ENCODE peak calls at places on chromosomes 12 and 14, in six cellular contexts. D, P, Y, G, W and L are unnamed samples.

GRCh38 chr14:39307815-39308214 is 74.1 kb downstream of the MIA2 start:
- DNase-seq in D (no peak), P (no peak), Y (no peak), G (no peak), W (no peak), L (no peak)

GRCh38 chr12:15225136-15225535 is 3.9 kb upstream of the RERG start:
- DNase-seq in D (no peak), P (no peak), Y (no peak), G (no peak), W (no peak), L (no peak)

GRCh38 chr12:106091421-106091820 is 47.3 kb downstream of the NUAK1 start:
- DNase-seq in D (no peak), P (no peak), Y (no peak), G (no peak), W (no peak), L (no peak)

GRCh38 chr14:89625208-89625987 is 208.4 kb upstream of the FOXN3 start:
- DNase-seq in D (no peak), P (no peak), Y (no peak), G (no peak), W (no peak), L (no peak)

GRCh38 chr12:126784328-126784921 is 1482.5 kb upstream of the TMEM132C start:
- DNase-seq in D (peak), P (peak), Y (no peak), G (peak), W (peak), L (peak)

GRCh38 chr12:131120831-131121271 is 167.1 kb downstream of the ADGRD1 start:
- DNase-seq in D (no peak), P (no peak), Y (no peak), G (no peak), W (no peak), L (no peak)

GRCh38 chr12:85575115-85576096 is 260.8 kb downstream of the RASSF9 start:
- DNase-seq in D (peak), P (peak), Y (no peak), G (peak), W (no peak), L (peak)

GRCh38 chr14:65333926-65334687 is 78.4 kb upstream of the FUT8 start:
- DNase-seq in D (peak), P (peak), Y (no peak), G (no peak), W (no peak), L (peak)

GRCh38 chr12:18849080-18849479 is 111.2 kb downstream of the CAPZA3 start:
- DNase-seq in D (peak), P (no peak), Y (no peak), G (no peak), W (no peak), L (no peak)

GRCh38 chr12:78407722-78408121 is 456.9 kb upstream of the SYT1 start:
- DNase-seq in D (peak), P (no peak), Y (no peak), G (no peak), W (no peak), L (no peak)